ENCODE peak calls at places on chromosomes 16 and 17, in ten cellular contexts. H is left ventricle myocardium inferior; O is neural progenitor cell; F is cardiac fibroblast; Y is stomach; D is SK-N-MC; Q is astrocyte of the cerebellum; G is effector memory CD4-positive, alpha-beta T cell; X is CD8-positive, alpha-beta T cell; I is PC-3. E is an unnamed sample.

GRCh38 chr16:15640966-15641365 is 2.0 kb downstream of the MARF1 start:
- DNase-seq in H (no peak), O (no peak), F (no peak), Y (no peak), D (no peak), Q (no peak), G (no peak), X (no peak), I (no peak), E (no peak)

GRCh38 chr16:8888951-8889892 is 7.1 kb downstream of the LITAFD start:
- DNase-seq in H (no peak), O (no peak), F (no peak), Y (no peak), D (no peak), Q (no peak), G (no peak), X (no peak), I (no peak), E (no peak)

GRCh38 chr16:54318941-54319340 is 32.4 kb upstream of the IRX3 start:
- DNase-seq in H (no peak), O (no peak), F (peak; percentile 35), Y (no peak), D (no peak), Q (no peak), G (no peak), X (no peak), I (no peak), E (peak; percentile 30)

GRCh38 chr16:80273635-80274538 is 266.9 kb upstream of the DYNLRB2 start:
- DNase-seq in H (no peak), O (no peak), F (peak; percentile 43), Y (no peak), D (no peak), Q (no peak), G (no peak), X (no peak), I (no peak), E (peak; percentile 87)

GRCh38 chr17:38921756-38922411 is 3.5 kb upstream of the LASP1NB start:
- DNase-seq in H (no peak), O (no peak), F (no peak), Y (peak; percentile 24), D (no peak), Q (no peak), G (no peak), X (no peak), I (no peak), E (no peak)

GRCh38 chr17:39926588-39927100 is 757 bp downstream of the ORMDL3 start:
- DNase-seq in H (peak; percentile 33), O (peak; percentile 71), F (peak; percentile 28), Y (peak; percentile 55), D (no peak), Q (no peak), G (peak; percentile 47), X (peak; percentile 39), I (peak; percentile 21), E (peak; percentile 29)

GRCh38 chr17:28842282-28843012 is at the start of gene FAM222B:
- DNase-seq in H (peak; percentile 85), O (peak; percentile 97), F (peak; percentile 83), Y (peak; percentile 84), D (no peak), Q (peak; percentile 47), G (peak; percentile 74), X (peak; percentile 68), I (peak; percentile 78), E (peak; percentile 73)

GRCh38 chr17:40479754-40480480 is 21.5 kb downstream of the TNS4 start:
- DNase-seq in H (no peak), O (no peak), F (no peak), Y (no peak), D (no peak), Q (no peak), G (no peak), X (no peak), I (peak; percentile 13), E (no peak)

GRCh38 chr17:80827646-80828643 is 163.7 kb upstream of the CHMP6 start:
- DNase-seq in H (no peak), O (peak; percentile 79), F (no peak), Y (no peak), D (no peak), Q (no peak), G (no peak), X (no peak), I (no peak), E (no peak)

GRCh38 chr17:47279062-47279801 is 25.6 kb downstream of the ITGB3 start:
- DNase-seq in H (peak; percentile 66), O (no peak), F (peak; percentile 100), Y (peak; percentile 36), D (no peak), Q (peak; percentile 99), G (no peak), X (no peak), I (peak; percentile 82), E (peak; percentile 99)

GRCh38 chr17:40836020-40836419 is 13.6 kb upstream of the KRT10 start:
- DNase-seq in H (no peak), O (no peak), F (no peak), Y (no peak), D (no peak), Q (no peak), G (no peak), X (no peak), I (no peak), E (no peak)

DNA sequence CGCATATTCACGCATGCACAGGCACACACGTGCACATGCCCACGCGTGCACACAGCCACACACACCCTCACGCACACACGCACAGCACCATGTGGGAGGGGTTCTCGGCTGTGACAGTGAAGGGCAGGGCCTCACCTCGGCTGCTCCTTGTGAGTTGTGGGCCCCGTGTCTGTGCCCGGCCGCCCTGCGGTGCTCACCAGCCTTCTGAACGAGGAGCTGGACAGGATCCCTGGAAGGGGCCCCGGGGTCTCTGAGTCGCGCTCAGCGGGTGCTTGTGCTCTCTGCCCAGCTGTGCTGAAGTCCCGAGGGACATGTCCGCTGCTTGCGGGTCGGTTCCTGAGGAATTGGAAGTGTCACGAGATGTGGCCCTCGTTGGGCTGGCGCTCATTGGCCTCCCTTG is 16.1 kb downstream of the TSC2 start:
- DNase-seq in H (no peak), O (no peak), F (no peak), Y (no peak), D (no peak), Q (no peak), G (no peak), X (no peak), I (no peak), E (no peak)
- H3K4me3 ChIP-seq in H (no peak overlapping the region), O (no peak overlapping the region), F (no peak overlapping the region), Y (no peak overlapping the region), D (no peak overlapping the region), Q (no peak overlapping the region), G (no peak overlapping the region), X (no peak overlapping the region), I (no peak overlapping the region), E (no peak overlapping the region)

DNA sequence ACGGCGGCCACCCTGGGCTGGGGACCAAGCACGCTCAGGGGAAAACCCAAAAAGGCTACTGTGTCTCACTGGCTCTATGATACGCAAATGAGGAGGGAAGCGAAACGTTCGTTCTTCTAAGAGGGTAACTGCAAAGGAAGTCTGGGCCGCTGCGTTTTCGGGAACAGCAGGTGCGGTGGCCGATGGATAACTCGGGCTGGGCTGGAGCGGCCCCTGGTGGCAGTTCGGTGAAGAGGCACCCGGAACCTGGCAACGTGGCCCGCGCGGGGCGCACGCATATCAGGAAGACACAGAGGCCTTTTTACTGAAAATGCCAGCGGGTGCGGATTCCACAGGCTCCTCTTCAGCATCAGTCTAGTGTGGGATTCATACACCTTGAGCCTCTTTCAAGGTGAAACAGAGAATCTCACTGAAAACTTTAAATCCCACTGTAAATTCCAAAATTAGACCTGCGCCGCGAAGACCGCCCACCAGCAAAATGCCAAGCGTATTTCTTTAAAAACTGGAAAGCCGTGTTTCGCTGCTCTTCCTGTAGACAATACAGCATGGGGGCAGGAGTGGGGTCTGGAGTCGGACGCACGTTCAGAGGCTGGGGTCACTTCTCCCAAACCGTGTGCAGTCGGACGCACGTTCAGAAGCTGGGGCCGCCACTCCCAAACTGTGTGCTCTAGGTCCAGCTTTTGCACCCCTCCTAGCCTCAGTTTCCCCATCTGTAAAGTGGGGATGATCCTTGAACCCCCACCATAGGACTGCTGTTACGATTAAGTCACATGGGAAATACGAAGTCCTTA is 44.4 kb upstream of the METTL9 start:
- DNase-seq in H (peak; percentile 90), O (peak; percentile 95), F (peak; percentile 86), Y (peak; percentile 93), D (peak; percentile 44), Q (peak; percentile 47), G (peak; percentile 72), X (peak; percentile 81), I (peak; percentile 86), E (peak; percentile 70)
- H3K4me3 ChIP-seq in H (peak overlapping the region; percentile 41), O (peak overlapping the region; percentile 17), F (no peak overlapping the region), Y (peak overlapping the region; percentile 19), D (peak overlapping the region; percentile 58), Q (no peak overlapping the region), G (no peak overlapping the region), X (no peak overlapping the region), I (peak overlapping the region; percentile 59), E (peak overlapping the region; percentile 15)

DNA sequence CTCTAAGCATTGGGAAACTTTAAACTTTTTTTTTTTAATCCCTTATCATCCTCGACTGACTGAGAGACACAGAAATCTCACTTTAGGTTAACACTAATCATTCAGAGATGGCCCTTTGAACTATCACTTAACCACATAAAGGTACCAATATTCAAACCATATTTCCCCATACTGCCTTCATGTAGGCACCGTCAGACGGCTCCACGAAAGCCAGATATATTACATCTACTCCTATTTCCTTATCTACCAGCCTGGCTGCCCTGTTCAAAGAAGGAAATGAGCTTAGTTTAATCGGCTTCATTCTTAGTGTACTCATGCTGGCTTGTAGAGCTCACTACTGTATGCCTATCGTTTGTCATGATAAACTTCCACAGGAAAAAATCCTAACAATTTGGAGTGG is 270.9 kb downstream of the CEP112 start:
- DNase-seq in H (no peak), O (no peak), F (no peak), Y (no peak), D (no peak), Q (no peak), G (no peak), X (no peak), I (no peak), E (no peak)
- H3K4me3 ChIP-seq in H (no peak overlapping the region), O (no peak overlapping the region), F (no peak overlapping the region), Y (no peak overlapping the region), D (no peak overlapping the region), Q (no peak overlapping the region), G (no peak overlapping the region), X (no peak overlapping the region), I (no peak overlapping the region), E (no peak overlapping the region)

GRCh38 chr17:31488982-31489294 is 97.5 kb downstream of the RAB11FIP4 start:
- DNase-seq in H (no peak), O (no peak), F (no peak), Y (peak; percentile 43), D (no peak), Q (no peak), G (no peak), X (no peak), I (no peak), E (no peak)
- H3K4me3 ChIP-seq in H (peak overlapping the region; percentile 74), O (peak overlapping the region; percentile 99), F (no peak overlapping the region), Y (peak overlapping the region; percentile 47), D (no peak overlapping the region), Q (no peak overlapping the region), G (peak overlapping the region; percentile 75), X (peak overlapping the region; percentile 83), I (peak overlapping the region; percentile 66), E (no peak overlapping the region)

GRCh38 chr17:50853781-50854180 is 12.4 kb downstream of the TOB1 start:
- DNase-seq in H (no peak), O (no peak), F (no peak), Y (no peak), D (no peak), Q (no peak), G (no peak), X (no peak), I (no peak), E (no peak)
- H3K4me3 ChIP-seq in H (no peak overlapping the region), O (no peak overlapping the region), F (no peak overlapping the region), Y (no peak overlapping the region), D (no peak overlapping the region), Q (no peak overlapping the region), G (no peak overlapping the region), X (no peak overlapping the region), I (no peak overlapping the region), E (no peak overlapping the region)